ENCODE peak calls at places on chromosomes 7 and 10, in seven cellular contexts. R is H1, A is prostate gland, J is breast epithelium, Z is endothelial cell of umbilical vein, P is suprapubic skin, N is esophagus muscularis mucosa. G is an unnamed sample.
A peak's percentile ranks its signal among the peaks of the same experiment; 100 is the strongest.

GRCh38 chr10:112490543-112490942 is 43.5 kb downstream of the VTI1A start:
- DNase-seq in N (no peak), A (no peak), P (no peak), Z (peak; percentile 39), J (no peak), R (no peak), G (peak; percentile 79)

GRCh38 chr10:129288940-129289468 is 178.0 kb upstream of the MGMT start:
- DNase-seq in P (no peak), J (no peak), A (no peak), Z (no peak), R (no peak), N (no peak), G (no peak)

GRCh38 chr10:115402690-115403089 is 309.5 kb downstream of the ATRNL1 start:
- DNase-seq in R (no peak), P (no peak), N (no peak), A (no peak), J (no peak), Z (peak; percentile 3), G (no peak)

GRCh38 chr7:44283381-44284211 is 41.8 kb downstream of the CAMK2B start:
- DNase-seq in J (no peak), R (no peak), P (peak; percentile 39), N (no peak), A (no peak), Z (no peak), G (no peak)

GRCh38 chr10:93072713-93073538 is 767 bp upstream of the CYP26A1 start:
- DNase-seq in Z (no peak), R (no peak), P (no peak), A (no peak), J (peak; percentile 15), N (peak; percentile 92), G (no peak)

GRCh38 chr10:60008816-60009215 is 102.5 kb upstream of the CCDC6 start:
- DNase-seq in R (no peak), A (no peak), Z (no peak), P (no peak), N (no peak), J (no peak), G (no peak)

GRCh38 chr7:23003505-23004246 is 10.3 kb downstream of the HYCC1 start:
- DNase-seq in J (no peak), Z (no peak), R (no peak), P (no peak), A (no peak), N (no peak), G (no peak)

GRCh38 chr10:110209399-110209925 is 2.1 kb downstream of the MXI1 start:
- DNase-seq in R (no peak), A (peak; percentile 48), N (peak; percentile 93), Z (peak; percentile 54), J (peak; percentile 74), P (peak; percentile 84), G (no peak)

GRCh38 chr7:17171427-17171826 is 127.0 kb upstream of the AHR start:
- DNase-seq in N (no peak), Z (no peak), P (no peak), A (no peak), J (no peak), R (no peak), G (no peak)

GRCh38 chr10:18545626-18546025 is 105.8 kb downstream of the NSUN6 start:
- DNase-seq in P (no peak), J (no peak), N (no peak), A (no peak), Z (no peak), R (no peak), G (no peak)

GRCh38 chr10:126133906-126134703 is 237.7 kb downstream of the FANK1 start:
- DNase-seq in P (no peak), Z (no peak), A (no peak), J (no peak), R (no peak), N (no peak), G (no peak)

GRCh38 chr10:103915794-103916193 is 2.2 kb downstream of the STN1 start:
- DNase-seq in J (no peak), A (no peak), Z (no peak), P (no peak), R (no peak), N (no peak), G (peak; percentile 36)

GRCh38 chr10:97683556-97684357 is 3.3 kb downstream of the AVPI1 start:
- DNase-seq in J (no peak), P (no peak), N (no peak), Z (peak; percentile 62), R (no peak), A (no peak), G (peak; percentile 37)

GRCh38 chr10:101110856-101111523 is 20.1 kb upstream of the TLX1 start:
- DNase-seq in P (no peak), Z (no peak), J (no peak), R (no peak), N (no peak), A (no peak), G (no peak)

GRCh38 chr10:59709472-59710125 is at the start of gene SLC16A9:
- DNase-seq in P (no peak), A (peak; percentile 56), J (peak; percentile 19), N (no peak), Z (peak; percentile 18), R (peak; percentile 41), G (peak; percentile 44)

GRCh38 chr7:37683263-37684120 is at the start of gene GPR141:
- DNase-seq in P (no peak), J (no peak), N (no peak), Z (peak; percentile 3), A (no peak), R (peak; percentile 3), G (no peak)

GRCh38 chr7:63065684-63066083 is 933.0 kb upstream of the ZNF722 start:
- DNase-seq in A (no peak), J (no peak), Z (no peak), N (peak; percentile 57), P (no peak), R (no peak), G (no peak)

GRCh38 chr10:110395350-110396283 is 90.9 kb upstream of the SMNDC1 start:
- DNase-seq in Z (peak; percentile 99), A (no peak), R (no peak), J (peak; percentile 44), N (no peak), P (no peak), G (peak; percentile 74)

GRCh38 chr7:117399820-117400422 is 27.4 kb downstream of the ASZ1 start:
- DNase-seq in R (no peak), A (no peak), N (no peak), Z (no peak), P (no peak), J (no peak), G (no peak)

GRCh38 chr10:83229991-83230390 is 909.3 kb upstream of the GHITM start:
- DNase-seq in Z (no peak), N (no peak), R (no peak), P (no peak), J (no peak), A (no peak), G (no peak)

GRCh38 chr10:7738536-7739407 is 35.7 kb downstream of the ITIH2 start:
- DNase-seq in P (no peak), A (no peak), N (no peak), R (no peak), J (no peak), Z (no peak), G (no peak)

GRCh38 chr7:100024020-100024619 is 8.7 kb downstream of the ZKSCAN1 start:
- DNase-seq in Z (no peak), R (no peak), P (no peak), N (no peak), A (no peak), J (no peak), G (no peak)

GRCh38 chr7:139798221-139798620 is 20.4 kb upstream of the HIPK2 start:
- DNase-seq in R (no peak), N (no peak), J (no peak), Z (no peak), P (no peak), A (no peak), G (peak; percentile 52)

GRCh38 chr7:47256016-47256415 is 325.9 kb downstream of the TNS3 start:
- DNase-seq in P (no peak), R (no peak), N (no peak), Z (no peak), J (no peak), A (no peak), G (no peak)

DNA sequence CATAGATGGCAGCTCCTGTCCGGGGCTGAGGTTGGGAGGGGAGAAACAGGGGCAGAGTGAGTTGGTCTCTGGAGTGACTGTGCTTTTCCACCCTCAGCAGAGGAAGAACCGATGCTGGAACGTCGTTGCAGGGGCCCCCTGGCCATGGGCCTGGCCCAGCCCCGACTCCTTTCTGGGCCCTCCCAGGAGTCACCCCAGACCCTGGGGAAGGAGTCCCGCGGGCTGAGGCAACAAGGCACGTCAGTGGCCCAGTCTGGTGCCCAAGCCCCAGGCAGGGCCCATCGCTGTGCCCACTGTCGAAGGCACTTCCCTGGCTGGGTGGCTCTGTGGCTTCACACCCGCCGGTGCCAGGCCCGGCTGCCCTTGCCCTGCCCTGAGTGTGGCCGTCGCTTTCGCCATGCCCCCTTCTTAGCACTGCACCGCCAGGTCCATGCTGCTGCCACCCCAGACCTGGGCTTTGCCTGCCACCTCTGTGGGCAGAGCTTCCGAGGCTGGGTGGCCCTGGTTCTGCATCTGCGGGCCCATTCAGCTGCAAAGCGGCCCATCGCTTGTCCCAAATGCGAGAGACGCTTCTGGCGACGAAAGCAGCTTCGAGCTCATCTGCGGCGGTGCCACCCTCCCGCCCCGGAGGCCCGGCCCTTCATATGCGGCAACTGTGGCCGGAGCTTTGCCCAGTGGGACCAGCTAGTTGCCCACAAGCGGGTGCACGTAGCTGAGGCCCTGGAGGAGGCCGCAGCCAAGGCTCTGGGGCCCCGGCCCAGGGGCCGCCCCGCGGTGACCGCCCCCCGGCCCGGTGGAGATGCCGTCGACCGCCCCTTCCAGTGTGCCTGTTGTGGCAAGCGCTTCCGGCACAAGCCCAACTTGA is 2.7 kb downstream of the REPIN1 start:
- DNase-seq in N (no peak), R (no peak), Z (no peak), J (no peak), P (no peak), A (no peak), G (no peak)
- TF ChIP-seq POLR2A in N (no peak), R (no peak), Z (no peak), J (no peak), P (no peak), A (no peak), G (no peak)

DNA sequence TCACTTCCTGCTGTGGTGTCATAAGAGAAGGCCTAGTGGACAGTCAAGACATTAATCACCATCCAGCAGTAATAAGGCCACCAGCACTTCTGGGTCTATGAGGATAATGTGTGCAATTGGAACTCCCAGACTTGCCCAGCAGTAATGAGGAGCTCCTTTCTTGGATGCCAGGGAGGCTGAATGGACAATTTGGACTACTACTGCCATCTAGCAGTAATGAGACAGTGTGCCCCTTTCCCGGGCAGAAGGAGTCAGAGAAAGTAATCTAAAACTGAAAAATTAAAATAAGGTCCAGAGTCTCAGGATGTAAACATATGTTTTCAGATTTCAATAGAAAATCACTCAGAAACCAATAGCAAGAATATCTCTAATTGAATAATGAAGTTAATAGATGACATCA is 400.4 kb downstream of the CDC14C start:
- DNase-seq in R (no peak), J (no peak), N (no peak), A (no peak), Z (no peak), P (no peak), G (no peak)
- TF ChIP-seq CTCF in R (peak; percentile 17), J (no peak), N (no peak), A (no peak), Z (no peak), P (no peak), G (no peak)

GRCh38 chr7:1018334-1018695 is 26.0 kb upstream of the GPR146 start:
- DNase-seq in N (no peak), A (no peak), J (no peak), P (no peak), R (no peak), Z (no peak), G (no peak)
- TF ChIP-seq POLR2AphosphoS5 in N (no peak), A (no peak), J (no peak), P (no peak), R (no peak), Z (no peak), G (no peak)

GRCh38 chr7:106112118-106112971 is at the start of gene SYPL1:
- DNase-seq in J (peak; percentile 90), N (peak; percentile 98), R (peak; percentile 65), P (peak; percentile 95), Z (peak; percentile 87), A (peak; percentile 92), G (peak; percentile 94)
- TF ChIP-seq POLR2A in J (peak; percentile 17), N (peak; percentile 24), R (no peak), P (no peak), Z (peak; percentile 87), A (peak; percentile 63), G (no peak)